ENCODE peak calls at places on chromosomes 16 and 17, in seven cellular contexts. One of them, this sample, is unnamed.

GRCh38 chr17:75315541-75316243 is 26.5 kb upstream of the SLC25A19 start:
- DNase-seq in uterus: no peak
- DNase-seq in A673: no peak
- DNase-seq in transverse colon: no peak
- DNase-seq in psoas muscle: peak
- DNase-seq in mesothelial cell of epicardium: no peak
- DNase-seq in cardiac fibroblast: peak
- DNase-seq in this sample: peak

GRCh38 chr17:63578769-63579111 is 22.0 kb upstream of the TACO1 start:
- DNase-seq in uterus: no peak
- DNase-seq in A673: no peak
- DNase-seq in transverse colon: no peak
- DNase-seq in psoas muscle: no peak
- DNase-seq in mesothelial cell of epicardium: no peak
- DNase-seq in cardiac fibroblast: no peak
- DNase-seq in this sample: no peak

GRCh38 chr16:46832757-46833464 is 1.9 kb upstream of the C16orf87 start:
- DNase-seq in uterus: no peak
- DNase-seq in A673: no peak
- DNase-seq in transverse colon: no peak
- DNase-seq in psoas muscle: no peak
- DNase-seq in mesothelial cell of epicardium: no peak
- DNase-seq in cardiac fibroblast: no peak
- DNase-seq in this sample: no peak

GRCh38 chr17:40886090-40886489 is 1.0 kb upstream of the KRT20 start:
- DNase-seq in uterus: no peak
- DNase-seq in A673: peak
- DNase-seq in transverse colon: no peak
- DNase-seq in psoas muscle: no peak
- DNase-seq in mesothelial cell of epicardium: no peak
- DNase-seq in cardiac fibroblast: peak
- DNase-seq in this sample: no peak

GRCh38 chr16:87348616-87349157 is 31.5 kb upstream of the C16orf95 start:
- DNase-seq in uterus: no peak
- DNase-seq in A673: no peak
- DNase-seq in transverse colon: no peak
- DNase-seq in psoas muscle: no peak
- DNase-seq in mesothelial cell of epicardium: no peak
- DNase-seq in cardiac fibroblast: no peak
- DNase-seq in this sample: no peak

GRCh38 chr16:23950898-23951297 is 115.1 kb downstream of the PRKCB start:
- DNase-seq in uterus: no peak
- DNase-seq in A673: peak
- DNase-seq in transverse colon: no peak
- DNase-seq in psoas muscle: no peak
- DNase-seq in mesothelial cell of epicardium: no peak
- DNase-seq in cardiac fibroblast: no peak
- DNase-seq in this sample: no peak

GRCh38 chr17:40515011-40515410 is 13.6 kb upstream of the TNS4 start:
- DNase-seq in uterus: no peak
- DNase-seq in A673: no peak
- DNase-seq in transverse colon: no peak
- DNase-seq in psoas muscle: no peak
- DNase-seq in mesothelial cell of epicardium: no peak
- DNase-seq in cardiac fibroblast: no peak
- DNase-seq in this sample: no peak

GRCh38 chr17:79633937-79634813 is 23.3 kb upstream of the RBFOX3 start:
- DNase-seq in uterus: peak
- DNase-seq in A673: no peak
- DNase-seq in transverse colon: peak
- DNase-seq in psoas muscle: no peak
- DNase-seq in mesothelial cell of epicardium: peak
- DNase-seq in cardiac fibroblast: no peak
- DNase-seq in this sample: peak

GRCh38 chr17:27990979-27991378 is 51.5 kb upstream of the NLK start:
- DNase-seq in uterus: no peak
- DNase-seq in A673: no peak
- DNase-seq in transverse colon: no peak
- DNase-seq in psoas muscle: no peak
- DNase-seq in mesothelial cell of epicardium: no peak
- DNase-seq in cardiac fibroblast: no peak
- DNase-seq in this sample: no peak

DNA sequence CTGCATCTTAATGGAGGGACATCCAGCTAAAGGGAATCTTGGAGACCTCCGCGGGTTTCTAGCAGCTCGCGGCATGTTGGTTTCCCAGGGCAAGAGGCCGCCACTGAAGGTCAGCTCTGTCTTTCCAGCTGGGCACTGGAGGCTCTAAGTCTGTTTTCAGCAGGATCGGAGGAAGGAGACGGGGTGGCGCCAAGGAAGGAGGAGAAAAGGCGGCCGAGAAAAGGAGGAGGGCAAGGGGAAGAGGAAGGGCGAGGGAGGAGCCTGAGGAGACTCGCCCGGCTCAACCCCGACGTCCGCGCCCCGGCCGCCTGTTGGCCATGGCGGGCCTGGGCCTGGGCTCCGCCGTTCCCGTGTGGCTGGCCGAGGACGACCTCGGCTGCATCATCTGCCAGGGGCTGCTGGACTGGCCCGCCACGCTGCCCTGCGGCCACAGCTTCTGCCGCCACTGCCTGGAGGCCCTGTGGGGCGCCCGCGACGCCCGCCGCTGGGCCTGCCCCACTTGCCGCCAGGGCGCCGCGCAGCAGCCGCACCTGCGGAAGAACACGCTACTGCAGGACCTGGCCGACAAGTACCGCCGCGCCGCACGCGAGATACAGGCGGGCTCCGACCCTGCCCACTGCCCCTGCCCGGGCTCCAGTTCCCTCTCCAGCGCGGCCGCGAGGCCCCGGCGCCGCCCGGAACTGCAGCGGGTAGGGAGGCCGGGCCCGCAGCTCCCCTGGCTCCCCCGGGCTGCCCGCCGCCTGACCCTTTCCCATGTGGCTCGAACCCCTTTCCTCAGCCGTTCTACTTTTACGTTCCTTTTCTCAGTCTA is at the start of gene RNF135:
- DNase-seq in uterus: peak
- DNase-seq in A673: peak
- DNase-seq in transverse colon: peak
- DNase-seq in psoas muscle: peak
- DNase-seq in mesothelial cell of epicardium: peak
- DNase-seq in cardiac fibroblast: peak
- DNase-seq in this sample: peak
- TF ChIP-seq CTCF in uterus: peak
- TF ChIP-seq CTCF in A673: no peak
- TF ChIP-seq CTCF in transverse colon: peak
- TF ChIP-seq CTCF in psoas muscle: peak
- TF ChIP-seq CTCF in mesothelial cell of epicardium: no peak
- TF ChIP-seq CTCF in cardiac fibroblast: peak
- TF ChIP-seq CTCF in this sample: peak

DNA sequence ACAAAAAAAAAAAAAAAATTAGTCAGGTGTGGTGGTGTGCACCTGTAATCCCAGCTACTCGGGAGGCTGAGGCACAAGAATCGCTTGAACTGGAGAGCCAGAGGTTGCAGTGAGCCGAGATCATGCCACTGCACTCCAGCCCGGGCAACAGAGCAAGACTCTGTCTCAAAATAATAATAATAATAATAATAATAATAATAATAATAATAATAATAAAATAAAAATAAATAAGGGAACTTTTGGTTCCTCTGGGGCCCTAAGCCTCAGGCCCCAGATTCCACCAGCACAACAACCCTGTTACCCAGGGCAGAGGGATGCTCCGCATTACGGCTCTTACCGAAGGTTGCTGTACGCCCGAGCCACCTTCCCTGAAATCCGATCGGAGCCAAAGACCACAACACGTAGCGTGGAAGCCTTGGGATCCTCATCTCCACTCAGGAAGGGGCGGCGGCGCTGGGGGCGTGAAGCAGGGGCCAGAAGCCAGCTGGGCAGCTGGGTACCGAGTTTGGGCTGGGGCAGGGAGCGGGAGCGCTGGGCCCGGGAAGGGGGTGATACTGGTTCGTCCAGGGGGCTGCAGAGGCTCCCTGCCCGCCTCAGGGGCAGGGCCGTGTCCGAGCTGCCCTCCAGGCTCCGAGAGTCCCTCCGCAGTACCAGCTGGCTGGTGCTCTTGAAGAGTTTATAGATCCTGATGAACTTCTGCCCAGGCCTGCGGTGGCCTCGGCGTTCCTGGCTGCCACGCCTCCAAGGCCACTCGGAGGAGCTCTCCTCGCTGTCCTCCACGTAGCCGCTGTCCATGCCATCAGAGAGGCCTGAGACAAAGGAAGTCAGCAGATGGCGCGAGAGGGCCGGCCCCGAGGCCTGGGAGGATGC is 20.6 kb upstream of the PIK3R6 start:
- DNase-seq in uterus: no peak
- DNase-seq in A673: no peak
- DNase-seq in transverse colon: no peak
- DNase-seq in psoas muscle: no peak
- DNase-seq in mesothelial cell of epicardium: peak
- DNase-seq in cardiac fibroblast: peak
- DNase-seq in this sample: no peak
- TF ChIP-seq CTCF in uterus: no peak
- TF ChIP-seq CTCF in A673: no peak
- TF ChIP-seq CTCF in transverse colon: no peak
- TF ChIP-seq CTCF in psoas muscle: peak
- TF ChIP-seq CTCF in mesothelial cell of epicardium: no peak
- TF ChIP-seq CTCF in cardiac fibroblast: peak
- TF ChIP-seq CTCF in this sample: peak

GRCh38 chr16:7492122-7492521 is 159.5 kb downstream of the RBFOX1 start:
- DNase-seq in uterus: no peak
- DNase-seq in A673: peak
- DNase-seq in transverse colon: no peak
- DNase-seq in psoas muscle: no peak
- DNase-seq in mesothelial cell of epicardium: no peak
- DNase-seq in cardiac fibroblast: no peak
- DNase-seq in this sample: no peak
- TF ChIP-seq CTCF in uterus: no peak
- TF ChIP-seq CTCF in A673: no peak
- TF ChIP-seq CTCF in transverse colon: no peak
- TF ChIP-seq CTCF in psoas muscle: no peak
- TF ChIP-seq CTCF in mesothelial cell of epicardium: no peak
- TF ChIP-seq CTCF in cardiac fibroblast: no peak
- TF ChIP-seq CTCF in this sample: no peak

DNA sequence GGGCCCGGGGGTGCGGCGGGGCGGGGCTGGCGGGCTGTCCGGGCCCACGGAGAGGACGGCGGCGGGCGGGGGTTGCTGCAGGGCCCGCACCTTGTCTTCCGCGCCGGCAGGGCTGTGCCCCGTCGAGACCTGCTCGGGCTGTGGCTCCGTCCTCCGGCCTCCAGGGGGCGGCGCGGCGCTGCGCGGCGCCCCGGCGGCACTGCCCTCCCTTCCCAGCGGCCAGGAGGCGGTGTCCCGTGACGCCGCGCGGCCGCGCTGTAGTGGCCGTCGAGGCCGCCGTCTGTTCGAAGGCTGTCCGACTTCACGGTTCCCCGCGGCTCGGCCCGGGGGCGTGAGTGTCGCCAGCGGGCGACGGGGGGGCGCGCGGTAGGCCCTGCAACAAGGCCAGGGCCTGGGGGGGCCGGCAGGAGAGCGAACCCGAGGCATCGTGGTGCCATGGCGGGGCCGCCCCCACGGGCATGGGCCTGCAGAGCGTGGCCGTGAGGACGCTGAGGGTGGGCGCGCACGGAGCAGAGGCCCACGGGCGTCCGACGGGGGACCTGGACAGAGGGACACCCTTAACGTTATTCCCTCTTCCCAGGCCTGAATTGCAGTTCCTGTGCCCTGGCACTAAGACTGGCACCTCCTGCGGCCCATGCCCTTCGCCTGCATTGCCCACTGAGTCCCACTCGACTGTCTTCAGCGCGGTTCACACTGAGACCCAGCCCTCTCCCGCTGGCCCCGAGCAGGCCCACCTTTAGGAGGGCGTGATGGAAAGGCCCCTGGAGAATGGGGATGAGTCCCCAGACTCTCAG is at the start of gene PLEKHG4:
- DNase-seq in uterus: peak
- DNase-seq in A673: peak
- DNase-seq in transverse colon: peak
- DNase-seq in psoas muscle: peak
- DNase-seq in mesothelial cell of epicardium: peak
- DNase-seq in cardiac fibroblast: peak
- DNase-seq in this sample: peak
- TF ChIP-seq CTCF in uterus: peak
- TF ChIP-seq CTCF in A673: peak
- TF ChIP-seq CTCF in transverse colon: peak
- TF ChIP-seq CTCF in psoas muscle: peak
- TF ChIP-seq CTCF in mesothelial cell of epicardium: peak
- TF ChIP-seq CTCF in cardiac fibroblast: peak
- TF ChIP-seq CTCF in this sample: peak

DNA sequence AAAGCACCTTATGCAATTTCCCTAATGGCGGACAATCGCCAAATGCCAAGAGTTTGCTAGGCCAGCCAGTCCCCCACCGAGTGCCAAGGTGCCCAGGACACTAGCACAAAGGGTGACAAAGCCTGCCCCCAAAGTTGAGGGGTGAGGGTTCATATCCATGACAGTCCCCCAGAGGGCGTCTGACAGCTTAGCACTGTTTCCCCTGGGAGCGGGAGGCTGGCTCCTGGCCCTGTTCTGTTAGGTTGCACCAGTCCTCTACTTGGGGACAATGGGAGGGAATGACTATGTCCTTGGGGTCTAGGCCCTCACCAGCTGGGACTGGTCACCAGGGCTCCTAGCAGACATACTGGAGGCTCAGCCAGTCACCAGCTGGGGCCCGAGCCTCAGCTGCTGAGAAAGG is 66.9 kb downstream of the MYO18A start:
- DNase-seq in uterus: no peak
- DNase-seq in A673: peak
- DNase-seq in transverse colon: no peak
- DNase-seq in psoas muscle: peak
- DNase-seq in mesothelial cell of epicardium: no peak
- DNase-seq in cardiac fibroblast: no peak
- DNase-seq in this sample: no peak
- TF ChIP-seq CTCF in uterus: no peak
- TF ChIP-seq CTCF in A673: peak
- TF ChIP-seq CTCF in transverse colon: no peak
- TF ChIP-seq CTCF in psoas muscle: peak
- TF ChIP-seq CTCF in mesothelial cell of epicardium: no peak
- TF ChIP-seq CTCF in cardiac fibroblast: no peak
- TF ChIP-seq CTCF in this sample: no peak

GRCh38 chr17:78450696-78451344 is 72.4 kb downstream of the PGS1 start:
- DNase-seq in uterus: no peak
- DNase-seq in A673: peak
- DNase-seq in transverse colon: no peak
- DNase-seq in psoas muscle: peak
- DNase-seq in mesothelial cell of epicardium: no peak
- DNase-seq in cardiac fibroblast: peak
- DNase-seq in this sample: no peak
- TF ChIP-seq CTCF in uterus: no peak
- TF ChIP-seq CTCF in A673: no peak
- TF ChIP-seq CTCF in transverse colon: no peak
- TF ChIP-seq CTCF in psoas muscle: no peak
- TF ChIP-seq CTCF in mesothelial cell of epicardium: no peak
- TF ChIP-seq CTCF in cardiac fibroblast: no peak
- TF ChIP-seq CTCF in this sample: no peak